ENCODE peak calls at places on chromosome X, in ten cellular contexts. D, G, U, N, K, S, M, L, I and H are unnamed samples.

GRCh38 chrX:26522501-26522900 is 306.5 kb downstream of the MAGEB5 start:
- DNase-seq in D (no peak), G (no peak), U (no peak), N (no peak), K (no peak), S (peak), M (no peak), L (no peak), I (no peak), H (no peak)

GRCh38 chrX:94204524-94204923 is 530.5 kb downstream of the FAM133A start:
- DNase-seq in D (no peak), G (no peak), U (no peak), N (no peak), K (no peak), S (peak), M (no peak), L (no peak), I (no peak), H (no peak)

GRCh38 chrX:67545772-67546495 is 2.1 kb downstream of the AR start:
- DNase-seq in D (peak), G (no peak), U (no peak), N (peak), K (no peak), S (peak), M (no peak), L (no peak), I (no peak), H (peak)

GRCh38 chrX:38871129-38872029 is 70.1 kb downstream of the MID1IP1 start:
- DNase-seq in D (no peak), G (no peak), U (peak), N (no peak), K (no peak), S (peak), M (no peak), L (no peak), I (no peak), H (peak)

GRCh38 chrX:22345884-22346283 is 73.2 kb downstream of the CBLL2 start:
- DNase-seq in D (no peak), G (no peak), U (no peak), N (no peak), K (no peak), S (no peak), M (no peak), L (no peak), I (no peak), H (no peak)

GRCh38 chrX:129808163-129808828 is 28.5 kb downstream of the SASH3 start:
- DNase-seq in D (no peak), G (no peak), U (no peak), N (no peak), K (no peak), S (no peak), M (no peak), L (no peak), I (no peak), H (no peak)

GRCh38 chrX:25180242-25180641 is 164.5 kb upstream of the ARX start:
- DNase-seq in D (no peak), G (no peak), U (no peak), N (no peak), K (no peak), S (no peak), M (no peak), L (no peak), I (no peak), H (no peak)

GRCh38 chrX:118345401-118346257 is at the start of gene WDR44:
- DNase-seq in D (peak), G (peak), U (peak), N (peak), K (peak), S (peak), M (peak), L (peak), I (peak), H (peak)

GRCh38 chrX:54808109-54808604 is 612 bp downstream of the MAGED2 start:
- DNase-seq in D (peak), G (peak), U (peak), N (peak), K (peak), S (no peak), M (peak), L (peak), I (peak), H (peak)

GRCh38 chrX:21944136-21944615 is 3.7 kb downstream of the SMS start:
- DNase-seq in D (no peak), G (no peak), U (no peak), N (no peak), K (no peak), S (peak), M (no peak), L (no peak), I (no peak), H (peak)

GRCh38 chrX:108735087-108735679 is 1.2 kb downstream of the IRS4 start:
- DNase-seq in D (no peak), G (no peak), U (peak), N (peak), K (no peak), S (peak), M (no peak), L (peak), I (no peak), H (peak)

GRCh38 chrX:24081661-24082154 is 27.0 kb downstream of the EIF2S3 start:
- DNase-seq in D (peak), G (peak), U (peak), N (no peak), K (peak), S (peak), M (no peak), L (no peak), I (no peak), H (peak)

GRCh38 chrX:27675493-27675892 is 85.3 kb downstream of the DCAF8L2 start:
- DNase-seq in D (no peak), G (no peak), U (no peak), N (no peak), K (no peak), S (no peak), M (no peak), L (no peak), I (no peak), H (no peak)

GRCh38 chrX:11143931-11144678 is 33.0 kb downstream of the HCCS start:
- DNase-seq in D (no peak), G (peak), U (peak), N (peak), K (peak), S (peak), M (peak), L (peak), I (peak), H (peak)

GRCh38 chrX:50813843-50814661 is at the start of gene SHROOM4:
- DNase-seq in D (peak), G (peak), U (no peak), N (peak), K (no peak), S (peak), M (no peak), L (no peak), I (peak), H (peak)

GRCh38 chrX:40146471-40147398 is 49.0 kb upstream of the BCOR start:
- DNase-seq in D (peak), G (peak), U (peak), N (peak), K (no peak), S (peak), M (no peak), L (no peak), I (no peak), H (peak)

GRCh38 chrX:120302434-120302833 is 8.8 kb downstream of the TMEM255A start:
- DNase-seq in D (peak), G (peak), U (peak), N (no peak), K (no peak), S (peak), M (no peak), L (no peak), I (no peak), H (peak)

GRCh38 chrX:102345916-102346315 is 93.9 kb downstream of the NXF2B start:
- DNase-seq in D (peak), G (peak), U (no peak), N (no peak), K (peak), S (peak), M (no peak), L (no peak), I (no peak), H (peak)

GRCh38 chrX:41858161-41858775 is 65.1 kb downstream of the CASK start:
- DNase-seq in D (no peak), G (no peak), U (no peak), N (no peak), K (no peak), S (peak), M (no peak), L (no peak), I (no peak), H (peak)

GRCh38 chrX:23898412-23898959 is 9.3 kb downstream of the APOO start:
- DNase-seq in D (no peak), G (no peak), U (no peak), N (no peak), K (no peak), S (no peak), M (no peak), L (no peak), I (peak), H (no peak)

GRCh38 chrX:1531106-1531890 is 5.7 kb downstream of the P2RY8 start:
- DNase-seq in D (no peak), G (no peak), U (no peak), N (no peak), K (no peak), S (no peak), M (no peak), L (no peak), I (no peak), H (no peak)

GRCh38 chrX:71626576-71626975 is 8.3 kb upstream of the CXCR3 start:
- DNase-seq in D (no peak), G (no peak), U (no peak), N (no peak), K (no peak), S (peak), M (no peak), L (no peak), I (no peak), H (no peak)

GRCh38 chrX:67961516-67961915 is 417.7 kb downstream of the AR start:
- DNase-seq in D (no peak), G (no peak), U (no peak), N (no peak), K (no peak), S (no peak), M (no peak), L (no peak), I (no peak), H (no peak)

GRCh38 chrX:53704294-53704693 is 17.8 kb upstream of the HUWE1 start:
- DNase-seq in D (no peak), G (no peak), U (no peak), N (no peak), K (no peak), S (no peak), M (no peak), L (no peak), I (no peak), H (no peak)

GRCh38 chrX:113033966-113034680 is 193.5 kb upstream of the AMOT start:
- DNase-seq in D (no peak), G (no peak), U (no peak), N (no peak), K (no peak), S (no peak), M (no peak), L (no peak), I (no peak), H (no peak)

GRCh38 chrX:65926095-65927019 is 113.5 kb downstream of the VSIG4 start:
- DNase-seq in D (no peak), G (no peak), U (no peak), N (no peak), K (peak), S (no peak), M (no peak), L (no peak), I (no peak), H (no peak)

GRCh38 chrX:109889289-109890006 is 113.5 kb upstream of the TMEM164 start:
- DNase-seq in D (no peak), G (peak), U (no peak), N (no peak), K (no peak), S (no peak), M (no peak), L (no peak), I (no peak), H (peak)

GRCh38 chrX:153816821-153817220 is 13.5 kb downstream of the PDZD4 start:
- DNase-seq in D (peak), G (no peak), U (no peak), N (peak), K (peak), S (peak), M (no peak), L (no peak), I (no peak), H (no peak)

GRCh38 chrX:153519569-153520285 is 2.3 kb downstream of the ATP2B3 start:
- DNase-seq in D (no peak), G (no peak), U (no peak), N (no peak), K (no peak), S (no peak), M (no peak), L (no peak), I (peak), H (no peak)

GRCh38 chrX:40100141-40100536 is 2.4 kb upstream of the BCOR start:
- DNase-seq in D (no peak), G (peak), U (no peak), N (peak), K (no peak), S (peak), M (no peak), L (no peak), I (no peak), H (peak)

GRCh38 chrX:124256209-124256608 is 76.3 kb upstream of the TEX13D start:
- DNase-seq in D (no peak), G (no peak), U (no peak), N (no peak), K (no peak), S (no peak), M (peak), L (no peak), I (no peak), H (no peak)

GRCh38 chrX:44828008-44828605 is 15.7 kb upstream of the DUSP21 start:
- DNase-seq in D (no peak), G (no peak), U (no peak), N (no peak), K (no peak), S (no peak), M (peak), L (no peak), I (peak), H (no peak)

GRCh38 chrX:153454901-153455550 is 9.2 kb upstream of the TREX2 start:
- DNase-seq in D (no peak), G (no peak), U (no peak), N (no peak), K (no peak), S (no peak), M (no peak), L (no peak), I (no peak), H (no peak)

GRCh38 chrX:68421651-68422050 is 11.6 kb downstream of the OPHN1 start:
- DNase-seq in D (no peak), G (no peak), U (no peak), N (no peak), K (no peak), S (no peak), M (no peak), L (no peak), I (no peak), H (no peak)

GRCh38 chrX:154136627-154137161 is 7.3 kb upstream of the OPN1LW start:
- DNase-seq in D (peak), G (peak), U (peak), N (peak), K (peak), S (peak), M (no peak), L (no peak), I (no peak), H (peak)

GRCh38 chrX:105706041-105706440 is 116.3 kb upstream of the NRK start:
- DNase-seq in D (no peak), G (no peak), U (no peak), N (no peak), K (no peak), S (no peak), M (no peak), L (no peak), I (no peak), H (no peak)

GRCh38 chrX:104343408-104344129 is 88.8 kb upstream of the ESX1 start:
- DNase-seq in D (no peak), G (peak), U (peak), N (no peak), K (peak), S (peak), M (no peak), L (no peak), I (peak), H (peak)

GRCh38 chrX:40098264-40099045 is 697 bp upstream of the BCOR start:
- DNase-seq in D (peak), G (peak), U (peak), N (no peak), K (peak), S (peak), M (no peak), L (peak), I (no peak), H (peak)